ENCODE peak calls at places on chromosome 9, in four cellular contexts. S is SK-N-SH, L is H1, J is HCT116. C is an unnamed sample. For H3K27me3, the result is how much of the 10 kb centered on the place peaks cover.

GRCh38 chr9:35954942-35955546 is 2.9 kb downstream of the OR2S2 start:
- DNase-seq in S (peak), L (peak), J (peak), C (peak)

GRCh38 chr9:1951446-1951845 is 63.7 kb upstream of the SMARCA2 start:
- DNase-seq in S (no peak), L (no peak), J (no peak), C (no peak)

GRCh38 chr9:93701494-93702218 is 125.3 kb downstream of the PHF2 start:
- DNase-seq in S (no peak), L (no peak), J (no peak), C (no peak)

GRCh38 chr9:87570000-87570834 is 72.5 kb downstream of the DAPK1 start:
- DNase-seq in S (no peak), L (no peak), J (no peak), C (no peak)

GRCh38 chr9:94250456-94250855 is 8.6 kb upstream of the ZNF169 start:
- DNase-seq in S (no peak), L (no peak), J (no peak), C (no peak)

GRCh38 chr9:109477269-109478203 is 20.6 kb downstream of the PTPN3 start:
- DNase-seq in S (no peak), L (no peak), J (peak), C (no peak)

GRCh38 chr9:27348785-27349489 is 52.0 kb upstream of the EQTN start:
- DNase-seq in S (no peak), L (no peak), J (no peak), C (no peak)

GRCh38 chr9:101480386-101480785 is 44.8 kb upstream of the ALDOB start:
- DNase-seq in S (no peak), L (no peak), J (no peak), C (no peak)

GRCh38 chr9:110767559-110768063 is 99.0 kb downstream of the MUSK start:
- DNase-seq in S (no peak), L (no peak), J (no peak), C (no peak)

GRCh38 chr9:79210541-79211243 is 361.1 kb upstream of the TLE4 start:
- DNase-seq in S (no peak), L (no peak), J (no peak), C (no peak)

GRCh38 chr9:108100571-108100970 is 611.0 kb upstream of the KLF4 start:
- DNase-seq in S (no peak), L (no peak), J (no peak), C (no peak)

GRCh38 chr9:109903515-109904138 is 123.6 kb downstream of the PALM2AKAP2 start:
- DNase-seq in S (peak), L (peak), J (peak), C (peak)

DNA sequence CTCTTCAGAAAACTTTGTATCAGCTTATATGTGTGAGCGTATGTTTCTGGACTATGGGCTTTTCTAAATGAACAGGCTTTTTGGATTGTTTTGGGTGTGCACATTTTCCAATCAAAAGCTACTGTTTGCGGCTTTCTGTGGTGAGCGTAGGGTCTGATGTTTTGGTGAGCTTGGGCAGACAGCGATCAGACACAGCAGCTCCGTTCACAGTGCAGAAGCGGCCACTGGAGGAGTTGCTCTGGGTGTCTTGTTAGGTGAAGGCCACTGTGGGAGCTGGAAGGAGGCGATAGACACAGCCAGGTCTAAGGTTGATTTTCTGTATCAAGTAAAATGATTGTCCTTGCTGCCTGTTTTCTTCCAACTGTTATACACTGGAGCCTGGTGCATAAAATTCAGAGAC is 11.1 kb downstream of the PRRC2B start:
- DNase-seq in S (no peak), L (no peak), J (no peak), C (no peak)
- H3K27me3 ChIP-seq in S (under half), L (under half), J (under half), C (under half)

DNA sequence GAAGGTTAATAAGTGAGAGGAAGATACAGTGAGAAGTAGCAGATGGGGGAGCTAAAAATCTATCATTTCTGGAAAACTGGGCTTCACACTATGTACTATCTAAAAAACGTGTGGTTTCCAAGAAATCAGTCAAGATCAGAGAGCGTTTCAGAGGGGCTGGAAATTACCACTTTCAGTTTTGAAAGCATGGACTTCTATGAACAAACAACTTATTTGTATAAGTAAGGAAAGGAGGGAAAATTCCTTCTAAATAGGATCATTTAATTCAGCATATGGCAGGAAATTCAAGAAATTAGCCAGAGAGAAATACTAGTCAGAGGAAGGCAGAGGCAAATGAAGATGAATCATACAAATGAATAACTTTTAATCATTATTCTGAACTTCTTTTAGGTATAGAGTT is 11.3 kb downstream of the TNC start:
- DNase-seq in S (no peak), L (no peak), J (no peak), C (no peak)
- TF ChIP-seq MAX in S (peak), L (no peak), J (no peak), C (no peak)

GRCh38 chr9:130660326-130660682 is 4.1 kb upstream of the PRDM12 start:
- DNase-seq in S (no peak), L (peak), J (no peak), C (no peak)
- H3K27me3 ChIP-seq in S (half or more), L (half or more), J (under half), C (half or more)

GRCh38 chr9:15277400-15278137 is 29.4 kb downstream of the TTC39B start:
- DNase-seq in S (peak), L (no peak), J (peak), C (peak)
- TF ChIP-seq MAX in S (no peak), L (no peak), J (no peak), C (no peak)

GRCh38 chr9:132541966-132542830 is 40.2 kb upstream of the BARHL1 start:
- DNase-seq in S (no peak), L (no peak), J (no peak), C (no peak)
- H3K27me3 ChIP-seq in S (under half), L (under half), J (under half), C (under half)

DNA sequence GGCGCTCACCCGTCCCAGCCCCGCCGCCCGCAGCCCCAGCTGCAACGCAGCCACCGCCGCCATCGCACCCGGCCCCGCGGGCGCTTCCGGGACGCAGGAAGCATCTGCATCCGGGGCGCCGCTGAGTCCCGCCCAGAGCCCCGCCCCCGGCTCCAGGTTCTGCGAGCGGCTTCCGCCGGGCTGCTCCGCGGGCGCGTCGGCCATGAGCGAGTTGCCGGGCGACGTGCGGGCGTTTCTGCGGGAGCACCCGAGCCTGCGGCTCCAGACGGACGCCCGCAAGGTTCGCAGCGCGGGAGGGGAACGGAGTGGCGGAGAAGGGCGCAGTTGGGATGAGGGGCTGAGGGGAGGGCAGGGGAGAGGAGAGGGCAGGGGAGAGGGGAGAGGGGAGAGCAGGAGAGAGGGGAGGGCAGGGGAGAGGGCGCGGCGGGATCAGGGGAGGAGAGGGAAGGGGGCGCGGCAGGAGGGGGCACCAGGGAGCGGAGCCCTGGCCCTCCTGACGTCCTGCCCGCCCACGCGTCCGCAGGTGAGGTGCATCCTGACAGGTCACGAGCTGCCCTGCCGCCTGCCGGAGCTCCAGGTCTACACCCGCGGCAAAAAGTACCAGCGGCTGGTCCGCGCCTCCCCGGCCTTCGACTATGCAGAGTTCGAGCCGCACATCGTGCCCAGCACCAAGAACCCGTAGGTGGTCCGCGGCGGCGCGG is at the start of the genes SURF1 and SURF2:
- DNase-seq in S (peak), L (peak), J (no peak), C (peak)
- TF ChIP-seq MAX in S (peak), L (peak), J (no peak), C (no peak)

DNA sequence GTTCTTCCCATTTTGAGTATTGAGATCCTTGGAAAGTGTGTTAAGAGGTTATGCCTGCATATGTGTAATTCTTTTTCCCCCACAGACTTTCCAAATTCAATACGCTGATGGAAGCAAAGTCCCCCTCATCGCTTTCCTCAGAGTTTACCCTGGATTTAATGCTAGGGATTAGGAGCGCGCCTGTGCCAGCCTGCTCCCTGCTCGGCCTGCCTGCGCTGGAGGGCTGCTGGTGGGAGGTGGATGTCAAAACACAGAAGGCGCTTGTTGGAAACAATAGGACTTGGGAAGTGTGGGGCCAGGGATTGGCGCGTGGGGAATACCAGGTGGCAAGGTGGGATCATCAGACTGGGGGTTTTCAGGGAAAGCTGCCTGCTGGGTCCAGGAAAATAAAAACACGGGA is 39.8 kb upstream of the PTCH1 start:
- DNase-seq in S (no peak), L (no peak), J (no peak), C (no peak)
- H3K27me3 ChIP-seq in S (under half), L (under half), J (under half), C (under half)

GRCh38 chr9:21835111-21835510 is 32.7 kb downstream of the MTAP start:
- DNase-seq in S (no peak), L (no peak), J (no peak), C (no peak)

GRCh38 chr9:21830589-21830988 is 28.2 kb downstream of the MTAP start:
- DNase-seq in S (no peak), L (no peak), J (no peak), C (no peak)

GRCh38 chr9:21831841-21832509 is 29.5 kb downstream of the MTAP start:
- DNase-seq in S (no peak), L (no peak), J (no peak), C (peak)

GRCh38 chr9:21836437-21837161 is 34.2 kb downstream of the MTAP start:
- DNase-seq in S (no peak), L (no peak), J (peak), C (peak)

DNA sequence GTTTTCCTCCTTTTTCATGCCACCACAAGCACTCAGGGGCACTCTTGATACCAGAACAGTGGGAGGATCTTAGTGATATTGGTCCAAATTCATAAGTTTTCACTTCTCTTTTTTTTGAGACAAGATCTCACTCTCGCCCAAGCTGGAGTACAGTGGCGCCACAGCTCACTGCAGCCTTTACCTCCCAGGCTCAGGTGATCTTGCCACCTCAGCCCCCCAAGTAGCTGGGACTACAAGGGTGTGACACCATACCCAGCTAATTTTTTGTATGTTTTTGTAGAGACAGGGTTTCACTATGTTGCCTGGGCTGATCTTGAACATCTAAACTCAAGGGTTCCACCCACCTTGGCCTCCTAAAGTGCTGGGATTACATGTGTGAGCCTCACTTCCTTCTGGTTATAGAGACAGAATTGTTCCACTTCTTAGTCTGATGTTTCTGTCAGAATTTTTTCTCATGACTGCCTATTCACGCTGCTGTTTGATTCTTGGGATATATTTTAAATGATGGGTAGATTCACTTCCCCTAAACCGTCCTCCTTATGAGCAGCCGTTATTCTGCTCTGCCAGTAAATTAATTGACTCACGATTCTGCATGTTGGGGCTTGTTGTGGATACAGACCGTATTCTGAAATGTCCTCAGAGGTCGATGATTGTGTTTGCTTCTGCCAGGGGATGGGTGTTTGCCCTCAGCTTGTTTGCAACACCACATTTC is 30.8 kb downstream of the MTAP start:
- DNase-seq in S (no peak), L (no peak), J (no peak), C (no peak)
- TF ChIP-seq MAX in S (no peak), L (no peak), J (no peak), C (no peak)

GRCh38 chr9:899440-900184 is 58.1 kb downstream of the DMRT1 start:
- DNase-seq in S (no peak), L (no peak), J (no peak), C (no peak)
- H3K27me3 ChIP-seq in S (under half), L (under half), J (under half), C (under half)